ENCODE peak calls at places on chromosomes 16 and 17, in eight cellular contexts. M is heart left ventricle, B is thyroid gland, C is IMR-90, N is A549, E is esophagus squamous epithelium, K is HCT116, U is stomach. X is an unnamed sample.

GRCh38 chr16:9072806-9073341 is 18.6 kb upstream of the HAPSTR1 start:
- DNase-seq in M (no peak), U (no peak), C (peak), B (no peak), E (no peak), N (no peak), K (no peak), X (no peak)

GRCh38 chr17:9402590-9403199 is 172.9 kb downstream of the STX8 start:
- DNase-seq in B (no peak), K (peak), E (no peak), M (no peak), U (no peak), C (peak), N (peak), X (no peak)

GRCh38 chr16:3879887-3880564 is 487 bp downstream of the CREBBP start:
- DNase-seq in M (peak), U (peak), E (no peak), K (no peak), N (peak), C (peak), B (peak), X (peak)

GRCh38 chr17:82491533-82491932 is 28.0 kb upstream of the FOXK2 start:
- DNase-seq in K (no peak), E (no peak), U (no peak), B (no peak), N (no peak), C (no peak), M (no peak), X (no peak)

GRCh38 chr16:49700222-49700927 is 155.5 kb downstream of the ZNF423 start:
- DNase-seq in N (no peak), B (peak), C (no peak), E (no peak), U (no peak), K (no peak), M (no peak), X (peak)

GRCh38 chr16:3074860-3075545 is 9.6 kb downstream of the IL32 start:
- DNase-seq in U (peak), N (no peak), M (no peak), C (no peak), B (no peak), K (no peak), E (no peak), X (no peak)

GRCh38 chr17:21125862-21126261 is 902 bp upstream of the DHRS7B start:
- DNase-seq in K (no peak), C (no peak), N (no peak), B (no peak), E (no peak), U (no peak), M (no peak), X (no peak)

GRCh38 chr17:1899403-1900000 is 69.7 kb downstream of the RPA1 start:
- DNase-seq in M (no peak), E (no peak), B (no peak), C (no peak), N (peak), U (no peak), K (no peak), X (no peak)

GRCh38 chr17:57391076-57391825 is 134.9 kb downstream of the MSI2 start:
- DNase-seq in B (no peak), U (no peak), C (no peak), K (no peak), N (no peak), E (no peak), M (no peak), X (no peak)

GRCh38 chr17:8118769-8119574 is 658 bp upstream of the ALOXE3 start:
- DNase-seq in U (peak), E (no peak), K (peak), N (peak), B (peak), C (peak), M (peak), X (peak)

GRCh38 chr16:31135535-31136286 is at the start of gene PRSS8:
- DNase-seq in M (no peak), C (no peak), B (peak), E (no peak), K (peak), N (no peak), U (peak), X (no peak)

GRCh38 chr17:74749262-74750038 is 1.0 kb downstream of the NHERF1 start:
- DNase-seq in K (no peak), N (no peak), E (no peak), B (peak), U (no peak), M (no peak), C (no peak), X (peak)

GRCh38 chr16:65618931-65619330 is 497.1 kb upstream of the CDH11 start:
- DNase-seq in K (no peak), C (no peak), N (no peak), U (no peak), M (no peak), B (no peak), E (no peak), X (no peak)

GRCh38 chr16:22638393-22639206 is 127.9 kb downstream of the NPIPB5 start:
- DNase-seq in N (no peak), M (no peak), C (no peak), B (no peak), E (no peak), K (no peak), U (no peak), X (no peak)

GRCh38 chr17:79800325-79801155 is 3.7 kb upstream of the CBX8 start:
- DNase-seq in E (no peak), U (no peak), K (peak), B (no peak), N (no peak), C (peak), M (no peak), X (no peak)

GRCh38 chr16:53482123-53482522 is 20.9 kb downstream of the AKTIP start:
- DNase-seq in C (peak), U (no peak), N (no peak), K (no peak), E (no peak), B (no peak), M (no peak), X (no peak)

GRCh38 chr17:55161935-55162555 is 102.7 kb upstream of the HLF start:
- DNase-seq in C (peak), M (no peak), N (peak), U (no peak), K (peak), B (no peak), E (no peak), X (no peak)

GRCh38 chr16:74999683-75000480 is 1.1 kb downstream of the ZNRF1 start:
- DNase-seq in M (peak), C (no peak), N (no peak), K (no peak), U (peak), E (no peak), B (peak), X (peak)

GRCh38 chr17:80529904-80530292 is 14.7 kb upstream of the RPTOR start:
- DNase-seq in M (no peak), U (no peak), B (no peak), C (no peak), K (no peak), E (no peak), N (no peak), X (no peak)

GRCh38 chr16:11423315-11424117 is 78.3 kb downstream of the RMI2 start:
- DNase-seq in U (no peak), N (no peak), E (no peak), K (no peak), M (no peak), C (no peak), B (no peak), X (no peak)

GRCh38 chr16:56824804-56825203 is 40.2 kb upstream of the SLC12A3 start:
- DNase-seq in C (no peak), K (no peak), E (no peak), N (no peak), M (no peak), U (no peak), B (no peak), X (no peak)

GRCh38 chr16:3158498-3159314 is 23.9 kb downstream of the ZNF213 start:
- DNase-seq in M (peak), K (peak), C (peak), N (peak), E (no peak), B (peak), U (peak), X (peak)

GRCh38 chr17:10523043-10523442 is 4.7 kb upstream of the MYH1 start:
- DNase-seq in K (no peak), U (no peak), N (no peak), C (no peak), B (no peak), M (no peak), E (no peak), X (no peak)

GRCh38 chr17:78174332-78174869 is 6.0 kb downstream of the SYNGR2 start:
- DNase-seq in N (no peak), E (no peak), M (peak), K (no peak), C (no peak), U (peak), B (peak), X (peak)

GRCh38 chr16:2428051-2428786 is 1.0 kb upstream of the CCNF start:
- DNase-seq in M (no peak), K (no peak), C (no peak), U (peak), E (no peak), B (peak), N (no peak), X (peak)

GRCh38 chr17:79621151-79621940 is 10.5 kb upstream of the RBFOX3 start:
- DNase-seq in N (no peak), K (no peak), E (no peak), M (peak), C (no peak), B (no peak), U (no peak), X (peak)

GRCh38 chr16:21684199-21684598 is 20.4 kb downstream of the OTOA start:
- DNase-seq in C (no peak), M (no peak), K (peak), B (peak), U (no peak), N (no peak), E (no peak), X (peak)

GRCh38 chr16:56488035-56488434 is 31.8 kb downstream of the BBS2 start:
- DNase-seq in K (no peak), E (no peak), C (no peak), B (no peak), N (no peak), U (no peak), M (no peak), X (no peak)

GRCh38 chr17:70336411-70336810 is 167.1 kb downstream of the KCNJ2 start:
- DNase-seq in K (no peak), B (no peak), M (no peak), N (no peak), C (no peak), E (no peak), U (no peak), X (no peak)
- H3K4me3 ChIP-seq in K (no peak), B (no peak), M (no peak), N (no peak), C (no peak), E (no peak), U (no peak), X (no peak)

DNA sequence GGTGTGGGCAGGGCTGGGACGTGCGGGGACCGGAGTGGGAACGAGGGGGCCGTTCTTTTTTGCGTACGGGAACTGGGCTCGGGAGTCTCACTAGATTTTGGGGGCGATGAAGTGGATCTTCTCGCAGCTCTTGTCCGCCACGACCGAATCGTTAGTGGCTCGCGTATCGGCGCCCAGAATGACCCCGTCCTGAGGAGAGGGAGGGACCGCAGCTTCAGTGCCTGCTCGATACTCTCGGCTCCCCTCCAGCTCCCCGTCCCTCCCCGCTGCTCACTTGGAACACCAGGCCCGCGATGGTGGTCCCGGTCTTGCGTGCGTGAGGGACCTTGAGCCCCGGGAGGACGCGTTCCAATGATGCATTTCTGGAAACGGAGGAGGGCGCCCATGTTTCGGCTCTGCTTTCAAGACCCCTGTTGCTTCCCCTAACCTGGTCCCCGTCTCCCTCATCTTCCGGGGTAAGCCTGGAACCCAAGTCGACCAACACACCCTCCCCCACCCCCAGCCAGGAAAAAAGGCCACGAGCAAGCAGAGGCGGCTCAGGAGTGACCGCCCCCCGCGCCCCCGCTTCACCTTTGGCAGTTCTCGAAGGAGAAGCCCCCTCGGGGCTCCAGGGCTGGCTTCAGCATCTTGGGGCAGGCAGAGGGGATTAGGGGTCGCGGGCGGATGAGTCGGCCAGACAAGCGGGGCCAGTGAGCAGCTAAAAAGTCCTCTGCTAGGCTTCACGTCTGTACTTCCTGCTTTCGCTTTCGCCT is at the start of gene PSMB10:
- DNase-seq in E (peak), N (peak), B (peak), M (no peak), U (peak), C (peak), K (no peak), X (peak)
- TF ChIP-seq POLR2A in E (peak), N (no peak), B (peak), M (peak), U (peak), C (peak), K (no peak), X (no peak)

DNA sequence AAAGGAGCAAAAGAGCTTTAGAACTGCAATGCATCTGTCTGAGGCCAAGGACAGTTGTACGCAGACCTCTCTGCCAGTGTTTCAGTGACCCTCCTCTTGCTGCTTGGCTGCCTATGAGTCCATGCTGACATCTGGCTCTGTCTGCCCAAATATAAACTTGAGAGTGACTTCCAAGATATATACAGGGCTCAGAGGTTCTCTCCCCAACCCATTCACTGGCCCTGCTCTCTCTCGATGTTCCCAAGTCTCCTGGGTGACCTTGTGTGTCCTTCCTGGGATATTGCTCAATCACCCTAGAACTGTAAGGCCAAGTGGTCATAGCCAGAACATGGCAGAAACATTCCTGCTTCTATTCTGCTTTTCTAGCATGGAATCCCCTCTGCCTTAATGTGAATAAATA is 716.3 kb downstream of the WWOX start:
- DNase-seq in C (no peak), U (no peak), N (no peak), K (no peak), M (no peak), E (no peak), B (no peak), X (no peak)
- H3K4me3 ChIP-seq in C (no peak), U (no peak), N (no peak), K (no peak), M (no peak), E (no peak), B (no peak), X (no peak)

DNA sequence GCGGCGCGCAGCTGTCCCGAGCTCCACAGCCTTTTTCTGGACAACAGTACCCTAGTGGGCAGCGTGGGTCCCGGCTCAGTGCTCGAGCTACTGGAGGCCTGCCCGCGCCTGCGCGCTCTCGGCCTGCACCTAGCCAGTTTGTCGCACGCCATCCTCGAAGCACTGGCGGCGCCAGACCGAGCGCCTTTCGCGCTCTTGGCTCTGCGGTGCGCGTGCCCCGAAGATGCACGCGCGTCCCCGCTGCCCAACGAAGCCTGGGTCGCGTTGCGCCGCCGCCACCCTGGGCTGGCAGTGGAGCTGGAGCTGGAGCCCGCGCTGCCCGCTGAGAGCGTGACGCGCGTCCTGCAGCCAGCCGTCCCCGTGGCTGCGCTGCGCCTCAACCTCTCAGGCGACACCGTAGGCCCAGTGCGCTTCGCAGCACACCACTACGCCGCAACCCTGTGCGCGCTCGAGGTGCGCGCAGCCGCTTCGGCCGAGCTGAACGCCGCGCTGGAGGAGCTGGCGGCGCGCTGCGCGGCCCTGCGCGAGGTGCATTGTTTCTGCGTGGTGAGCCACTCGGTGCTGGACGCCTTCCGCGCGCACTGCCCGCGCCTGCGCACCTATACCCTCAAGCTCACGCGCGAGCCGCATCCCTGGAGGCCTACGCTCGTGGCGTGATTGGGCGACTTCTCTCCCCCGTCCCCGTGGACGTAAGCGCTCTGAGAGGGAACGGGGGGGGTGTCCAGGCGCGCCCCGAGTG is 1.2 kb upstream of the HSF4 start:
- DNase-seq in U (no peak), E (no peak), M (peak), N (no peak), C (peak), B (peak), K (no peak), X (peak)
- TF ChIP-seq POLR2A in U (no peak), E (peak), M (peak), N (no peak), C (no peak), B (peak), K (no peak), X (peak)

GRCh38 chr16:89712476-89712805 is 8.3 kb downstream of the VPS9D1 start:
- DNase-seq in K (no peak), B (no peak), N (no peak), M (no peak), U (no peak), C (peak), E (no peak), X (no peak)
- H3K4me3 ChIP-seq in K (peak), B (no peak), N (peak), M (no peak), U (peak), C (no peak), E (peak), X (no peak)

DNA sequence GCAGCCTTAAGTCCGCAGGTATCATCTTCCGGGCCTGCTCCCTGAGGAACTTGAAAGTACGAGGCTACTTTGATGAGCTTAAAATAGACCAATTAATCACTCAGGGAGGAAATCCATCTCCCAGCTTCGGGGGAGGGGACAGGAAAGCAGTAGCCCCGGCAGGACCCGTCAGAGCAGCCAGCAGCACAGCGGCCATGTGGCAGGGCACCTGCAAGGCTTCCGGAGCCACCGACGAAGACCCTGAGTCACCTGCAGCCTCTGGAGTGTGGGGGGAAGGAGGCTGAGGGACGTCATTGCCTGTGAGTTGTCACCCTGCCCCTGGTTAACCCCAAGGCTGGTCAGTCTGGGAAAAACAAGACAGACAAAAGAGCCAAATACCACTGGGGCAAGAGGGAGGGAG is 4.4 kb upstream of the CYB561 start:
- DNase-seq in M (no peak), C (peak), K (no peak), E (no peak), N (no peak), B (no peak), U (no peak), X (peak)
- TF ChIP-seq POLR2A in M (no peak), C (no peak), K (no peak), E (no peak), N (no peak), B (no peak), U (no peak), X (no peak)

GRCh38 chr17:45170976-45171337 is 9.3 kb downstream of the HEXIM2 start:
- DNase-seq in E (no peak), B (peak), N (peak), M (peak), K (peak), C (peak), U (peak), X (peak)
- H3K4me3 ChIP-seq in E (peak), B (no peak), N (peak), M (no peak), K (peak), C (no peak), U (peak), X (peak)

DNA sequence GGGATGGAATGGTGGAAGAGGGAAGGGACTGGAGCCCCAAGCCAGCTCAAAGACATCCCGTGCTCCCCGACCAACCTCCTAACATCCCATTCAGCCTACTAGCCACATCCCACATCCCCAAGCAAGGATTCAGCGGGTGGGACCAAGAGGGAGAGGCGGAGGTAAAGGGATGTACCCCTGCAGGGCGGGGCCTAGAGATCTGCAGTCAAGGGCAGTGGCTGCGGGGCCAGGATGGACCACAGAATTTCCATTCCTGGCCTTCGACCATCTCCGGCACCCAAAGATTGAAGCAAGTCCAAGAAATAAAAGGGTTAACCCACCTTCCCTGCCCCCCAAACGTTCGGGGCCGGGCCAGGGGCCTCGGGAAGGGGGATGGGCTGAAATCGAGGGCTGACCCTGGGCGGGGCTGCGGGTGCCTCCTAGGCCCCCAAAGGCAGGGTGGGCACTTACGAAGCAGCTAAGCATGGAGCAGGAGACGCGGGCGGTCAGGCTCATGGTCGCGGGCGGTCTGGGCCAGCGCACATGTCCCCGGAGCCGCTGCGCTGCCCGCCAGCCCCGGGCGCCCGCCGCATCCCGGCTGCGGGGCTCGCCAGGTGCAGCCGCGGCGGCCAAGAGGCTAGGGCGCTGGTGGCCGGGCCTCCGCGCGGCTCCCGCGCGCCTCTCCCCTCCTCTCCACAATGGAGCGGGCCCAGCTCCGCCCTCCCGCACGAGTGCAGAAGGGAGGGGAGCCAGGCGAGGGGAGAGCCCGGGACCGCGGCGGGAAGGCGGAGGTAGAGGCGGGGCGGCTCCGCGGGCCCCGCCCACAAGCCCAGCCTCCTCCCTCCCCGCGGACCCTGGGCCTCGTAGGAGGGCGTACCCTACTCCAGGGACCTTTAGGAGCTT is at the start of gene MTMR4:
- DNase-seq in K (peak), E (no peak), M (peak), U (peak), C (peak), N (peak), B (peak), X (peak)
- TF ChIP-seq POLR2A in K (peak), E (peak), M (peak), U (no peak), C (no peak), N (peak), B (peak), X (no peak)

DNA sequence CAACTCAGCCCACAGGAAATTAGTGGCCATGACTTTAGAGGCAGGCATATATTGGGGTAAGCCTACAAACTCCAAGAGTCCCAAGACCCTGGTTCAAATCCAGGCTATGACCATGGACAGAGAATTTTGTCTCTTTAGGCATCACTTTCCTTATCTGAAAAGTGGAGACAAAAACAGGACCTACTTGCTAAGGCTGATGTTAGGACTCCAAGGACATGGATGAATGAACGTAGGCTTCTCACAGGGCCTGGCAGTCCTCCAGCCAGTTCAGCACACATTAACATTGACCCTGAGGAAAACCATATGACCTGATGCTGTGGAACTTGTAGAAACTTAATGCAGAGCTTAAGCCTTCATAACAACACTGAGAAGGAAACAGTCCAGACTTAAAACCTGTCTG is 1.4 kb downstream of the FKBP10 start:
- DNase-seq in U (no peak), K (no peak), E (no peak), C (peak), M (no peak), B (peak), N (no peak), X (no peak)
- H3K4me3 ChIP-seq in U (no peak), K (no peak), E (no peak), C (peak), M (no peak), B (no peak), N (peak), X (no peak)

X was measured in adrenal gland.